ENCODE peak calls at places on chromosomes 11 and 22, in six cellular contexts. D is uterus, L is esophagus muscularis mucosa, G is adrenal gland, J is IMR-90, Q is gastrocnemius medialis. R is an unnamed sample.

GRCh38 chr11:36460220-36460619 is 49.9 kb downstream of the TRAF6 start:
- DNase-seq in D (no peak), J (no peak), G (no peak), Q (no peak), L (peak; percentile 47), R (no peak)

GRCh38 chr11:3738241-3738640 is 59.1 kb downstream of the NUP98 start:
- DNase-seq in L (no peak), D (no peak), Q (no peak), G (no peak), J (peak; percentile 23), R (no peak)

GRCh38 chr11:36023922-36024321 is 80.1 kb downstream of the LDLRAD3 start:
- DNase-seq in J (peak; percentile 60), L (no peak), Q (no peak), G (no peak), D (no peak), R (no peak)

GRCh38 chr11:36471577-36471976 is 38.5 kb downstream of the TRAF6 start:
- DNase-seq in G (no peak), J (no peak), D (no peak), L (no peak), Q (no peak), R (no peak)

GRCh38 chr22:43346521-43346929 is 3.4 kb upstream of the SCUBE1 start:
- DNase-seq in G (peak; percentile 62), Q (peak; percentile 21), D (peak; percentile 51), L (no peak), J (no peak), R (peak; percentile 80)

GRCh38 chr11:1875093-1875785 is 16.5 kb downstream of the PRR33 start:
- DNase-seq in J (no peak), L (no peak), D (peak; percentile 56), Q (peak; percentile 18), G (peak; percentile 52), R (no peak)

GRCh38 chr11:15883349-15883961 is 472.9 kb downstream of the SOX6 start:
- DNase-seq in D (peak; percentile 18), Q (no peak), L (no peak), G (no peak), J (peak; percentile 11), R (no peak)

GRCh38 chr11:1234054-1234720 is 11.3 kb downstream of the MUC5B start:
- DNase-seq in J (no peak), G (no peak), Q (no peak), D (no peak), L (no peak), R (no peak)

GRCh38 chr11:10743354-10744035 is 7.6 kb upstream of the CTR9 start:
- DNase-seq in G (no peak), D (no peak), Q (no peak), L (no peak), J (no peak), R (peak; percentile 65)

GRCh38 chr11:69274531-69275016 is 19.4 kb upstream of the MYEOV start:
- DNase-seq in Q (no peak), L (no peak), G (no peak), D (no peak), J (no peak), R (peak; percentile 66)

GRCh38 chr22:37806409-37807338 is 1.1 kb upstream of the GCAT start:
- DNase-seq in D (no peak), L (no peak), Q (no peak), J (peak; percentile 52), G (no peak), R (peak; percentile 59)

GRCh38 chr11:116733386-116733755 is 39.4 kb downstream of the BUD13 start:
- DNase-seq in J (no peak), Q (no peak), D (no peak), G (no peak), L (no peak), R (no peak)

GRCh38 chr11:45313211-45313865 is 27.2 kb upstream of the SYT13 start:
- DNase-seq in D (no peak), Q (no peak), L (peak; percentile 75), G (no peak), J (no peak), R (no peak)

GRCh38 chr22:28029962-28030361 is 110.9 kb upstream of the PITPNB start:
- DNase-seq in Q (no peak), J (no peak), G (no peak), L (no peak), D (no peak), R (no peak)

GRCh38 chr11:12962306-12962705 is 46.8 kb upstream of the RASSF10 start:
- DNase-seq in G (no peak), D (no peak), L (no peak), Q (no peak), J (no peak), R (no peak)

GRCh38 chr11:120306519-120307242 is 18.4 kb upstream of the TLCD5 start:
- DNase-seq in Q (no peak), L (no peak), D (no peak), G (no peak), J (peak; percentile 91), R (peak; percentile 70)

GRCh38 chr11:57311109-57311936 is 13.4 kb downstream of the TNKS1BP1 start:
- DNase-seq in J (peak; percentile 97), D (peak; percentile 98), G (peak; percentile 94), Q (peak; percentile 99), L (peak; percentile 98), R (peak; percentile 94)

GRCh38 chr11:40099391-40100169 is 1359.9 kb downstream of the LRRC4C start:
- DNase-seq in D (no peak), J (no peak), G (no peak), L (no peak), Q (no peak), R (no peak)

GRCh38 chr11:88521354-88522310 is 184.1 kb upstream of the CTSC start:
- DNase-seq in G (no peak), D (no peak), L (no peak), J (peak; percentile 34), Q (no peak), R (no peak)

GRCh38 chr11:63613517-63614135 is 607 bp downstream of the PLAAT3 start:
- DNase-seq in Q (peak; percentile 78), G (peak; percentile 56), D (peak; percentile 35), J (no peak), L (no peak), R (peak; percentile 66)

GRCh38 chr22:37063436-37064420 is 12.2 kb downstream of the KCTD17 start:
- DNase-seq in J (no peak), Q (no peak), G (no peak), L (no peak), D (no peak), R (no peak)

GRCh38 chr11:1400168-1401000 is 10.7 kb downstream of the BRSK2 start:
- DNase-seq in G (no peak), D (no peak), L (no peak), J (no peak), Q (no peak), R (no peak)

GRCh38 chr11:119367661-119368120 is 13.8 kb downstream of the USP2 start:
- DNase-seq in D (peak; percentile 55), J (no peak), Q (peak; percentile 77), G (peak; percentile 20), L (no peak), R (no peak)

DNA sequence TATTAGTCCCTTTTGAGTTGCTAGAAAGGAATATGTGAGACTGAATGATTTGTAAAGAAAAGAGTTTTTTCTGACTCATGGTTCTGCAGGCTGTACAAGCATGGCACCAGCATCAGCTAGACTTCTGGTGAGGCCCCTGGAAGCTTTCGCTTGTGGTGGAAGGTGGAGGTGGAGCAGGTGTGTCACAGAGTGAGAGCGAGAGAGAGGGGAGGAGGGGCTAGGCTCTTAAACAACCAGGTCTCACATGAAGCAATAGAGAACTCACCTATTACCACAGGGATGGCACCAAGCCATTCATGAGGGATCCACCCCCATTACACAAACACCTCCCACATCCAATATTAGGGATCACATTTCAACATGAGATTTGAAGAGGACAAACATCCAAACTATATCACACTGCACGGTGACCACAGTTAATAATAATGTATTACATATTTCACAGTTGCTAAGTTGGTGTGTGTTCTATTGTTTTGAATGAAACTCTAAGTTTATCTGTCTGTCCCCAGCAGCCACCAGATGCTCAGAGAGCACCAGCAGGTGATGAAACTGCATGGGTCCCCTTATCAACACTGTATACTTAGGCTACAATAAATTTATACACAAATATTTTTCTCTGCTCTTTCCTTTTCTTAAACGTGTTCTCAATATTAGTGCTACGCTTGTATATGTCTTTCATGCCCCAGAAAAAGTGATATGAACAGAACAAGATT is 14.1 kb downstream of the ZFP91 start:
- DNase-seq in J (no peak), D (no peak), G (no peak), Q (peak; percentile 15), L (no peak), R (no peak)
- H3K36me3 ChIP-seq in J (peaks cover 6% of the 10 kb centered on the region), D (no peaks in the 10 kb centered on the region), G (no peaks in the 10 kb centered on the region), Q (no peaks in the 10 kb centered on the region), L (no peaks in the 10 kb centered on the region), R (no peaks in the 10 kb centered on the region)

GRCh38 chr11:72585762-72586590 is 88.2 kb downstream of the PDE2A start:
- DNase-seq in G (peak; percentile 61), L (no peak), J (peak; percentile 44), Q (peak; percentile 54), D (peak; percentile 54), R (peak; percentile 59)
- TF ChIP-seq POLR2A in G (no peak), L (no peak), J (no peak), Q (no peak), D (no peak), R (no peak)

GRCh38 chr11:20058749-20059458 is 101.4 kb downstream of the DBX1 start:
- DNase-seq in D (no peak), Q (no peak), L (no peak), J (peak; percentile 31), G (no peak), R (no peak)
- H3K36me3 ChIP-seq in D (no peaks in the 10 kb centered on the region), Q (no peaks in the 10 kb centered on the region), L (peaks cover 59% of the 10 kb centered on the region), J (peaks cover 20% of the 10 kb centered on the region), G (peaks cover 9% of the 10 kb centered on the region), R (no peaks in the 10 kb centered on the region)

DNA sequence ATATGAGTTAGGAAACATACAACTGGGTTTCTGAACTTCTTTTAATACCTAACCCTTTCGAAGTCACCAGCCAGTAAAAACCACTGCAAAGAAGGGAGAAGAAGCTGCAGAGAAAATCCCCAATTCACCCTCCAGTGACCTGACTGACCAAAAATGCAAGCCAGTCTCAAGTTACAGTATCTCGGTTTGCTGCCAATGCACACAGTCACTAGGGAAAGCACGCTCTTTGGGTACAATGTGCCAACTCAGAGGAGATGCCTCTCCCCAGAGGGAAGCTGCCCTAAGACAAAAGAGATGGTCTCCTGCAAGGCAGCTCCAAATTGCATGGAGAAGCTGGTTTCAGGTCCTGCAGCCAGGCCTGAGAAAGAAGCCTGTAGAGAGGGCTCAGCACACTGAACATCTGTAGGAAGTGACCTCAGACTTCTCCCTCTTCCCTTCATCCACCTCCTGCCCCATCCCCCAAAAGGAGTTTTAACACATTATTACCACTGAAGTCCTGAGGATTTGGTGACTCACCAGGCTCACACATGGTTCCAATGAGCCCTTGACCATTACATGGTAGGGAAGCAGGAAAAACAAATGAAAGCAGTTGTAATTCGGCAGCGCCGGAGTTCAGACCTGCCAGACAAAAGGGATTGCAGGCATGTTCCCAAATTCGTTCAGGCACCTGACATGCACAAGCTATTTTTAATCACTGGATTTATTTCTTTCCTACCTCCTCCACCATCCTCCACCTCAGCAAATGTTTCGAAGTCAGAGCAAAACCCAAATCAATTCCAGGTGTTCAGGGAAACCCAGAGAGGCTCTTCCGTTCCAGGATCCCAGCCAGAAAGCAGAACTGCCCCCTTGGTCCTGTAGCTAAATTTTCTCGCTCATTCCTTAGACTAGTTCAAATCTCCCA is 90.1 kb downstream of the ETS1 start:
- DNase-seq in J (peak; percentile 99), Q (peak; percentile 65), L (no peak), D (peak; percentile 83), G (no peak), R (no peak)
- TF ChIP-seq POLR2A in J (peak; percentile 84), Q (no peak), L (no peak), D (no peak), G (peak; percentile 44), R (no peak)